ENCODE peak calls at places on chromosomes 6 and 20, in four cellular contexts. One of them, this sample, is unnamed.

GRCh38 chr6:134230087-134230717 is 87.7 kb downstream of the SGK1 start:
- DNase-seq in K562: no peak
- DNase-seq in SK-N-SH: no peak
- DNase-seq in HepG2: no peak
- DNase-seq in this sample: no peak

GRCh38 chr20:59605691-59606364 is 1.5 kb downstream of the PHACTR3 start:
- DNase-seq in K562: no peak
- DNase-seq in SK-N-SH: peak
- DNase-seq in HepG2: no peak
- DNase-seq in this sample: no peak

GRCh38 chr6:24547243-24547642 is 52.5 kb downstream of the ALDH5A1 start:
- DNase-seq in K562: peak
- DNase-seq in SK-N-SH: no peak
- DNase-seq in HepG2: peak
- DNase-seq in this sample: no peak

GRCh38 chr6:36851149-36851614 is 11.9 kb upstream of the CPNE5 start:
- DNase-seq in K562: peak
- DNase-seq in SK-N-SH: peak
- DNase-seq in HepG2: peak
- DNase-seq in this sample: peak

GRCh38 chr6:75283907-75284284 is 696 bp downstream of the TMEM30A start:
- DNase-seq in K562: peak
- DNase-seq in SK-N-SH: peak
- DNase-seq in HepG2: no peak
- DNase-seq in this sample: no peak

GRCh38 chr20:25574411-25574810 is 10.9 kb downstream of the NINL start:
- DNase-seq in K562: peak
- DNase-seq in SK-N-SH: peak
- DNase-seq in HepG2: peak
- DNase-seq in this sample: no peak

GRCh38 chr6:12060780-12061619 is 48.9 kb downstream of the HIVEP1 start:
- DNase-seq in K562: peak
- DNase-seq in SK-N-SH: no peak
- DNase-seq in HepG2: no peak
- DNase-seq in this sample: no peak

GRCh38 chr6:148935705-148936306 is 189.0 kb downstream of the UST start:
- DNase-seq in K562: no peak
- DNase-seq in SK-N-SH: no peak
- DNase-seq in HepG2: no peak
- DNase-seq in this sample: no peak

GRCh38 chr20:6812530-6812929 is 45.0 kb downstream of the BMP2 start:
- DNase-seq in K562: no peak
- DNase-seq in SK-N-SH: no peak
- DNase-seq in HepG2: no peak
- DNase-seq in this sample: no peak

GRCh38 chr6:90217621-90218496 is 78.8 kb downstream of the BACH2 start:
- DNase-seq in K562: no peak
- DNase-seq in SK-N-SH: no peak
- DNase-seq in HepG2: peak
- DNase-seq in this sample: no peak

GRCh38 chr20:38881806-38882440 is 44.3 kb upstream of the FAM83D start:
- DNase-seq in K562: no peak
- DNase-seq in SK-N-SH: no peak
- DNase-seq in HepG2: no peak
- DNase-seq in this sample: no peak

GRCh38 chr20:15703171-15703911 is 869.9 kb downstream of the KIF16B start:
- DNase-seq in K562: no peak
- DNase-seq in SK-N-SH: no peak
- DNase-seq in HepG2: peak
- DNase-seq in this sample: no peak

GRCh38 chr20:50371878-50372769 is 138.1 kb upstream of the PTPN1 start:
- DNase-seq in K562: no peak
- DNase-seq in SK-N-SH: no peak
- DNase-seq in HepG2: peak
- DNase-seq in this sample: no peak

GRCh38 chr6:47241742-47242482 is 67.8 kb downstream of the TNFRSF21 start:
- DNase-seq in K562: peak
- DNase-seq in SK-N-SH: no peak
- DNase-seq in HepG2: no peak
- DNase-seq in this sample: no peak

GRCh38 chr6:79557683-79558082 is 20.5 kb upstream of the LCA5 start:
- DNase-seq in K562: no peak
- DNase-seq in SK-N-SH: no peak
- DNase-seq in HepG2: no peak
- DNase-seq in this sample: no peak

GRCh38 chr20:49404461-49404860 is 78.0 kb downstream of the KCNB1 start:
- DNase-seq in K562: no peak
- DNase-seq in SK-N-SH: no peak
- DNase-seq in HepG2: no peak
- DNase-seq in this sample: no peak

GRCh38 chr6:139955366-139956155 is 581.1 kb upstream of the CITED2 start:
- DNase-seq in K562: no peak
- DNase-seq in SK-N-SH: no peak
- DNase-seq in HepG2: peak
- DNase-seq in this sample: no peak

DNA sequence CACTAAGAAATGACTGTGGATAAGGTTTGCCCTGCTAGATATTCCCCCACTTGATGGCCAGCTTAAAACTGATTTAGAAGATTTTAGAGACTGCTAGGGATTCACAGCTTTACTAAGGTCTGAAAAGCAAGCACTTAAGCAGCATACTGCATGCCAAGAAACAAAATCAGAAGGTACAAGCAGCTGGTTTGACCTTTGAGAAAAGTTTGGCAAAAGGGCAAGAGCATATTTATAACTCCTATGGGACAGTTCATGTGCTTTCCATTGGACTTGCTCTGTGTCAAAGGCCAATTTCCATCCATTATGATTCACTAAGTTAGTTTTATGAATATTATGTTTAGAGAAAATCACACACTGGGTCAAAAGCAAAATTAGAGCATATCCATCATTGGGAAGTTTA is 402.8 kb downstream of the PKHD1 start:
- DNase-seq in K562: no peak
- DNase-seq in SK-N-SH: no peak
- DNase-seq in HepG2: no peak
- DNase-seq in this sample: no peak
- TF ChIP-seq ELF1 in K562: no peak
- TF ChIP-seq ELF1 in SK-N-SH: no peak
- TF ChIP-seq ELF1 in HepG2: no peak
- TF ChIP-seq ELF1 in this sample: no peak

GRCh38 chr6:43923376-43924221 is 153.6 kb downstream of the VEGFA start:
- DNase-seq in K562: no peak
- DNase-seq in SK-N-SH: no peak
- DNase-seq in HepG2: no peak
- DNase-seq in this sample: peak

GRCh38 chr6:43924222-43924702 is 154.3 kb downstream of the VEGFA start:
- DNase-seq in K562: no peak
- DNase-seq in SK-N-SH: peak
- DNase-seq in HepG2: no peak
- DNase-seq in this sample: no peak

GRCh38 chr6:43927525-43928210 is 157.7 kb downstream of the VEGFA start:
- DNase-seq in K562: no peak
- DNase-seq in SK-N-SH: no peak
- DNase-seq in HepG2: no peak
- DNase-seq in this sample: no peak

GRCh38 chr6:43929511-43929910 is 159.5 kb downstream of the VEGFA start:
- DNase-seq in K562: no peak
- DNase-seq in SK-N-SH: no peak
- DNase-seq in HepG2: no peak
- DNase-seq in this sample: no peak

DNA sequence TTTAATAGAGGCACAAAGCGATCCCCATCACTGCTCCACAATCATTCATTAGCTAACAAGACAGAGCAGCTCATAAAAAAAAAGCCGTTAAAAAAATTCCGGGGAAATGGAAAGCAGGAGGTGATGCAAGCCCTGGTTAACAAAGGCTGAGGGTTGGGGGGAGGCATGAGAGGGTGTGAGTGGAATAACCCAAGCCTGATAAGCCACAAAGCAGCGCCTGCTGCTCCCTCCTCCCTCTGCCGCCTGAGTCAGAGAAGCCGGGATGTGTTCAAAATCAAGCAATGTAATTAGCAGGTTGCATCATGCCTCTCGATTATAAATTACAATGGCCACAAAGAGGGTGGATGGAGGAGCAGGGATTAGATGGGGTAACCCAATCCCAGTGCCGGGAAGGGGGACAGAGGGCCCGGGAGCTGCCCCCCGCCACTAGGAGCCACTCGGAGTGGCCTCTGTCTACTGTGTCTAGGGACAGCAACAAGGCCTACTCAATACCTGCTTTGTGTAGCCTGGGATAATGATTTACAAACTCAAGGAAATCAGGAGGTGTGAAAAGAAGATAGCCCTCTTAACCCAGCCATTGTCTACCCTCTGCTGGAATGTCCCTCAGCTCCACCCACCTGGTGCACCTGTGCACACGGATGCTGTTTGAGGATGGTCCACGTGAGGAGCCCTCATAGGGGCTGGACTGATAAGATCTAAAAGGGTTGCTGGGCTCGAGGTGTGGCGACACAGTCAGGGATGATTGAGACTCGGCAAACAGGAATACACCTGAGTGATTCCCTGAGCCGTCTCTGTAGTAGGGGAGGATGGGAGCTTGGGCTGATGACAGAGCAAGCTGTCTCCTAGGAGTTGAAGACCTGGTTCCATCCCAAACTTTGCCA is 156.9 kb downstream of the VEGFA start:
- DNase-seq in K562: peak
- DNase-seq in SK-N-SH: peak
- DNase-seq in HepG2: peak
- DNase-seq in this sample: peak
- H3K4me2 ChIP-seq in K562: peak
- H3K4me2 ChIP-seq in SK-N-SH: no peak
- H3K4me2 ChIP-seq in HepG2: peak
- H3K4me2 ChIP-seq in this sample: no peak

GRCh38 chr6:10403385-10404106 is 11.3 kb downstream of the TFAP2A start:
- DNase-seq in K562: no peak
- DNase-seq in SK-N-SH: no peak
- DNase-seq in HepG2: no peak
- DNase-seq in this sample: no peak
- TF ChIP-seq ELF1 in K562: no peak
- TF ChIP-seq ELF1 in SK-N-SH: no peak
- TF ChIP-seq ELF1 in HepG2: no peak
- TF ChIP-seq ELF1 in this sample: no peak

GRCh38 chr20:62191781-62192559 is 9.1 kb downstream of the MTG2 start:
- DNase-seq in K562: no peak
- DNase-seq in SK-N-SH: no peak
- DNase-seq in HepG2: no peak
- DNase-seq in this sample: no peak
- H3K4me2 ChIP-seq in K562: no peak
- H3K4me2 ChIP-seq in SK-N-SH: no peak
- H3K4me2 ChIP-seq in HepG2: no peak
- H3K4me2 ChIP-seq in this sample: no peak

This sample was measured in HCT116.